ENCODE peak calls at places on chromosomes 3 and 15, in four cellular contexts. Q is A549, Y is transverse colon, B is erythroblast. Z is an unnamed sample.
A peak's percentile ranks its signal among the peaks of the same experiment; 100 is the strongest.

GRCh38 chr3:161035711-161036110 is 69.4 kb downstream of the B3GALNT1 start:
- DNase-seq in Q (no peak), Y (no peak), B (no peak), Z (no peak)

GRCh38 chr15:26891448-26891881 is 24.6 kb downstream of the GABRA5 start:
- DNase-seq in Q (peak; percentile 70), Y (no peak), B (peak; percentile 64), Z (peak; percentile 27)

GRCh38 chr15:25741253-25741575 is 121.9 kb downstream of the ATP10A start:
- DNase-seq in Q (no peak), Y (no peak), B (no peak), Z (no peak)

GRCh38 chr3:153003860-153004259 is 158.2 kb upstream of the RAP2B start:
- DNase-seq in Q (no peak), Y (no peak), B (no peak), Z (no peak)

GRCh38 chr3:25119682-25120081 is 308.4 kb upstream of the RARB start:
- DNase-seq in Q (no peak), Y (no peak), B (no peak), Z (no peak)

GRCh38 chr3:143476965-143477640 is 357.5 kb downstream of the CHST2 start:
- DNase-seq in Q (no peak), Y (no peak), B (no peak), Z (no peak)

GRCh38 chr15:48954538-48954937 is 9.2 kb downstream of the SHC4 start:
- DNase-seq in Q (no peak), Y (no peak), B (no peak), Z (no peak)

GRCh38 chr3:4719011-4719649 is 226.0 kb downstream of the ITPR1 start:
- DNase-seq in Q (no peak), Y (no peak), B (no peak), Z (no peak)

GRCh38 chr3:128123538-128124368 is at the start of gene RUVBL1:
- DNase-seq in Q (peak; percentile 97), Y (peak; percentile 98), B (peak; percentile 97), Z (peak; percentile 96)
- TF ChIP-seq POLR2A in Q (peak; percentile 42), Y (peak; percentile 32), B (peak; percentile 87), Z (no peak)

GRCh38 chr3:59246719-59247401 is 197.0 kb upstream of the CFAP20DC start:
- DNase-seq in Q (no peak), Y (no peak), B (no peak), Z (no peak)

GRCh38 chr3:59245879-59246501 is 196.2 kb upstream of the CFAP20DC start:
- DNase-seq in Q (no peak), Y (no peak), B (no peak), Z (no peak)

GRCh38 chr3:59245300-59245878 is 195.6 kb upstream of the CFAP20DC start:
- DNase-seq in Q (no peak), Y (no peak), B (no peak), Z (no peak)

GRCh38 chr3:59248976-59249375 is 199.2 kb upstream of the CFAP20DC start:
- DNase-seq in Q (no peak), Y (no peak), B (no peak), Z (no peak)

DNA sequence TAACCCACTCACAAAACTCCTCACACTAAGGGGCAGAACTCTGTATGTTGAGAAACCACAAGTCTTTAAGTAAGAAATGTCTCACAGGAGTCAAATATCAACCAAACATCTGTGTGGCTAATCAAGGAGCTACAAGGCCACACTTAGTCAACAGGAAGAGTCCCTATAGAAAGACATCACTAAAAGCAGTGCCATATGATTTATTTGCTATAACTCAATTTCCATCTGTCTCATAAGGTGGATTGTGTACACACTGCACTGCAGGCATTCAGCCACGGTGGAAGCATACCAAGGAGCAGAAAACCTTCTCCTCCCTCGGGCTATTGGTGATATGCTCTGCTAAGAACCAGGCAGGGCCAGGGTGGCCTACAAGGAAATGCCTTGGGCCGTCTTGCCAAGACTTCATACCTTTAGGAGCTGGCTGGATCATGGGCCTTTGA is 197.6 kb upstream of the CFAP20DC start:
- DNase-seq in Q (no peak), Y (no peak), B (no peak), Z (no peak)
- TF ChIP-seq POLR2A in Q (no peak), Y (no peak), B (no peak), Z (no peak)

GRCh38 chr3:49539659-49540560 is 14.4 kb upstream of the BSN start:
- DNase-seq in Q (peak; percentile 90), Y (peak; percentile 95), B (peak; percentile 96), Z (peak; percentile 88)
- TF ChIP-seq POLR2A in Q (peak; percentile 50), Y (no peak), B (peak; percentile 52), Z (no peak)

GRCh38 chr3:112646623-112647022 is 5.7 kb upstream of the CCDC80 start:
- DNase-seq in Q (peak; percentile 86), Y (no peak), B (no peak), Z (no peak)

GRCh38 chr3:112640864-112641751 is at the start of gene CCDC80:
- DNase-seq in Q (peak; percentile 91), Y (no peak), B (no peak), Z (no peak)

GRCh38 chr3:112644453-112644852 is 3.5 kb upstream of the CCDC80 start:
- DNase-seq in Q (no peak), Y (no peak), B (no peak), Z (no peak)

GRCh38 chr3:112642912-112643506 is 2.1 kb upstream of the CCDC80 start:
- DNase-seq in Q (peak; percentile 94), Y (peak; percentile 82), B (peak; percentile 91), Z (peak; percentile 95)

DNA sequence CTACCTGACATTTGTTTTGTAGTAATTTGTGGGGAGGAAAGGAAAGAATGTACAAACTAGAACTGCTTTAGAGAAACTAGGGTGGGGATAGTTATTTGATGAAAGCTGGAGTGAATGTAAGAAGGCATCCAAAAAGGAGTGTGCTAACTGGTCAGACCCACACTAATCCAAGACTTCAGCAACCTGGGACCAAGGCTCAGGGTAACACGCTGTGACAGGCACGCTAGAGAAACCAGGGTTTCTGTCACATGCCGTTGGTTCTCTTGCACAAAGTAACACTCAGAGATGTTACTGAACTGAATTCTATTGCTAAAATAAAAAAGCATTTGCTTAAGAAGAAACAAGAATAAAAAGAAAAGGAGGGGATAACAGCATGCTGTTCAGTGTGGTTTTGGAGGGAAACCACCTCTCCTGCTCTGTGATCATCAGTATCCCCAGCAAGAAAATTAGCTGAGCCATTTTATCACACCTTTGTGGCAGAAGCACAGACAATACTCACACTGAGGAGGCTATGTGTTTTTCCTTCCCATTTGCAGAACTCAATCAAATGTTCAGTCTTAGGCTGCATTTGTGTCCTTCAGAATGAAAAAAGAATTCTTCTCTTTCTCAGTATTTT is 2.8 kb upstream of the CCDC80 start:
- DNase-seq in Q (no peak), Y (no peak), B (no peak), Z (no peak)
- TF ChIP-seq POLR2A in Q (no peak), Y (no peak), B (no peak), Z (no peak)

GRCh38 chr3:184565421-184566211 is 4.0 kb downstream of the EPHB3 start:
- DNase-seq in Q (no peak), Y (peak; percentile 86), B (no peak), Z (peak; percentile 78)
- TF ChIP-seq POLR2A in Q (no peak), Y (peak; percentile 43), B (no peak), Z (no peak)

GRCh38 chr15:41942886-41943285 is 29.5 kb downstream of the EHD4 start:
- DNase-seq in Q (no peak), Y (no peak), B (no peak), Z (no peak)
- TF ChIP-seq POLR2A in Q (no peak), Y (no peak), B (no peak), Z (no peak)

GRCh38 chr3:42314411-42314810 is 48.4 kb upstream of the CCK start:
- DNase-seq in Q (peak; percentile 8), Y (no peak), B (no peak), Z (no peak)

DNA sequence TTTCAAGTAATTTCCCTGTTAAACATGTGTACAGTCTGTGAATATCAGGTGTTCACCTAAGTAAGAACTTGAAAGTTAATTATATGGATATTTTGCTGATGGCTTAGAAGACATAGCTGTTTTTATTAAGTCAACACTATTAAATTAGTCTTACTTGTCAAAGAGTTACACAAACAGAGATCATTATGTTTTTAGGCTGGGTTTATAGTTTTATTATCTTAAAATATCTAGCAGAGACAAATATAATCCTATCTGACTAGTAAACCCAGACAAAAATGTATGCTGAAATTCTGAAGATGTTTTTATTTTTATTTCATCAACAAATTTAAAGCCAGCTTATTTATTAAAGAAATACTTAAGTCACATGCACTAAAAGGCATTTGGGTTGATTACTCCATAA is 51.2 kb upstream of the CCK start:
- DNase-seq in Q (no peak), Y (no peak), B (no peak), Z (no peak)
- TF ChIP-seq POLR2A in Q (no peak), Y (no peak), B (no peak), Z (no peak)

DNA sequence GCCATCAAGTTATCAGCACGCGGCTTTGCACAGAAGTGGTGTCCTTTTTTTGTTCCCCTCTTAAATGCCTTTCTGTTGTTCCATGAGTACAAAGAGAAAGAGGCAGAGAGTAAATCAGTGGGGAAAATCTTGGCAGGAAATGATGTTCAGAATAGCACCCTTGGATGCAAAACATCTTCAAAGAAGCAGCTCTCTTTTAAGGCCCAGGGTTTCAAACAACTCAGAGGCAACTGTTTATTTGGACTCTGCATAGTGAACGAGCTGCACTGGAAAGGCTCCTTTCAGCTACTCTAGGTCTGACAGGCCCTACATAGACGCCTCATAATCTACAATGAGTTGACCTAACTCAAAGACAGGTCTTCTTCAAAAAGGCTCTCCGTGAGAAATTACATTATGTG is 53.4 kb downstream of the HEG1 start:
- DNase-seq in Q (no peak), Y (no peak), B (no peak), Z (no peak)
- TF ChIP-seq POLR2A in Q (no peak), Y (no peak), B (no peak), Z (no peak)

GRCh38 chr3:47016934-47017435 is 37.5 kb downstream of the NBEAL2 start:
- DNase-seq in Q (no peak), Y (no peak), B (no peak), Z (peak; percentile 39)
- TF ChIP-seq POLR2A in Q (no peak), Y (no peak), B (no peak), Z (no peak)

Z was measured in lower leg skin.